ENCODE peak calls at places on chromosome 9, in five cellular contexts. C is caudate nucleus; R is LoVo; O is activated CD4-positive, alpha-beta T cell treated with anti-CD3 and anti-CD28 coated beads for 24 hours; E is T-helper 1 cell. V is an unnamed sample.

GRCh38 chr9:96232539-96233241 is 69.3 kb downstream of the HSD17B3 start:
- DNase-seq in C (no peak), R (peak), O (peak), E (no peak), V (no peak)

GRCh38 chr9:1580215-1580614 is 434.9 kb upstream of the SMARCA2 start:
- DNase-seq in C (no peak), R (no peak), O (no peak), E (no peak), V (no peak)

GRCh38 chr9:114218264-114219120 is 63.2 kb downstream of the COL27A1 start:
- DNase-seq in C (no peak), R (no peak), O (no peak), E (no peak), V (no peak)

GRCh38 chr9:15157371-15157770 is 149.6 kb downstream of the TTC39B start:
- DNase-seq in C (no peak), R (no peak), O (no peak), E (no peak), V (no peak)

GRCh38 chr9:125323615-125324014 is 62.0 kb downstream of the GAPVD1 start:
- DNase-seq in C (no peak), R (no peak), O (no peak), E (no peak), V (no peak)

GRCh38 chr9:81849631-81850259 is 78.5 kb upstream of the SPATA31D4 start:
- DNase-seq in C (no peak), R (peak), O (no peak), E (no peak), V (no peak)

GRCh38 chr9:536597-537511 is 304.6 kb upstream of the DMRT1 start:
- DNase-seq in C (no peak), R (no peak), O (no peak), E (no peak), V (no peak)

GRCh38 chr9:83706703-83707517 is 848 bp downstream of the UBQLN1 start:
- DNase-seq in C (no peak), R (peak), O (peak), E (peak), V (peak)

GRCh38 chr9:32627394-32627954 is 8.0 kb downstream of the TAF1L start:
- DNase-seq in C (no peak), R (peak), O (no peak), E (no peak), V (no peak)

V was measured in stimulated activated effector memory CD8-positive, alpha-beta T cell treated with anti-CD3 and anti-CD28 coated beads, Interleukin-12 subunit alpha, Interleukin-12 subunit beta, amount 100 ng/mL, for 72 hours.